ENCODE peak calls at places on chromosome 21, in four cellular contexts. Y is glutamatergic neuron, E is GM23338, F is endothelial cell. N is an unnamed sample.

GRCh38 chr21:28684351-28684750 is 308.3 kb downstream of the LTN1 start:
- DNase-seq in F (no peak), E (no peak), Y (no peak), N (no peak)

GRCh38 chr21:36690637-36691538 is 8.0 kb upstream of the SIM2 start:
- DNase-seq in F (no peak), E (no peak), Y (no peak), N (no peak)

GRCh38 chr21:36179145-36179544 is 22.5 kb downstream of the DOP1B start:
- DNase-seq in F (no peak), Y (no peak), E (no peak), N (no peak)

GRCh38 chr21:31161157-31161556 is 122.9 kb upstream of the KRTAP19-8 start:
- DNase-seq in F (no peak), Y (no peak), E (peak; percentile 52), N (peak; percentile 16)

GRCh38 chr21:39630827-39631226 is 18.1 kb downstream of the B3GALT5 start:
- DNase-seq in F (no peak), E (no peak), Y (no peak), N (no peak)

GRCh38 chr21:36517366-36518075 is 37.6 kb upstream of the CLDN14 start:
- DNase-seq in Y (no peak), F (no peak), E (no peak), N (no peak)

GRCh38 chr21:39082656-39083376 is 100.4 kb downstream of the PSMG1 start:
- DNase-seq in E (peak; percentile 55), F (no peak), Y (no peak), N (no peak)

GRCh38 chr21:42291003-42291750 is 24.0 kb downstream of the TFF3 start:
- DNase-seq in F (no peak), E (no peak), Y (no peak), N (no peak)

GRCh38 chr21:31103163-31103562 is 64.9 kb upstream of the KRTAP19-8 start:
- DNase-seq in F (no peak), Y (no peak), E (no peak), N (no peak)

GRCh38 chr21:29307718-29308455 is 9.2 kb downstream of the BACH1 start:
- DNase-seq in F (no peak), Y (no peak), E (no peak), N (no peak)

GRCh38 chr21:42388740-42389448 is 7.0 kb downstream of the TMPRSS3 start:
- DNase-seq in Y (peak; percentile 13), F (no peak), E (peak; percentile 32), N (no peak)

GRCh38 chr21:17539743-17540341 is 27.0 kb downstream of the CXADR start:
- DNase-seq in F (no peak), E (peak; percentile 24), Y (no peak), N (no peak)

GRCh38 chr21:35922618-35923017 is 137.7 kb downstream of the SETD4 start:
- DNase-seq in Y (no peak), F (no peak), E (no peak), N (no peak)

GRCh38 chr21:41932576-41933258 is 21.1 kb downstream of the C2CD2 start:
- DNase-seq in E (no peak), F (no peak), Y (no peak), N (no peak)

GRCh38 chr21:36218691-36219090 is 62.1 kb downstream of the DOP1B start:
- DNase-seq in Y (no peak), E (no peak), F (no peak), N (no peak)

GRCh38 chr21:17930102-17930501 is 110.9 kb upstream of the C21orf91 start:
- DNase-seq in F (no peak), Y (no peak), E (no peak), N (no peak)

DNA sequence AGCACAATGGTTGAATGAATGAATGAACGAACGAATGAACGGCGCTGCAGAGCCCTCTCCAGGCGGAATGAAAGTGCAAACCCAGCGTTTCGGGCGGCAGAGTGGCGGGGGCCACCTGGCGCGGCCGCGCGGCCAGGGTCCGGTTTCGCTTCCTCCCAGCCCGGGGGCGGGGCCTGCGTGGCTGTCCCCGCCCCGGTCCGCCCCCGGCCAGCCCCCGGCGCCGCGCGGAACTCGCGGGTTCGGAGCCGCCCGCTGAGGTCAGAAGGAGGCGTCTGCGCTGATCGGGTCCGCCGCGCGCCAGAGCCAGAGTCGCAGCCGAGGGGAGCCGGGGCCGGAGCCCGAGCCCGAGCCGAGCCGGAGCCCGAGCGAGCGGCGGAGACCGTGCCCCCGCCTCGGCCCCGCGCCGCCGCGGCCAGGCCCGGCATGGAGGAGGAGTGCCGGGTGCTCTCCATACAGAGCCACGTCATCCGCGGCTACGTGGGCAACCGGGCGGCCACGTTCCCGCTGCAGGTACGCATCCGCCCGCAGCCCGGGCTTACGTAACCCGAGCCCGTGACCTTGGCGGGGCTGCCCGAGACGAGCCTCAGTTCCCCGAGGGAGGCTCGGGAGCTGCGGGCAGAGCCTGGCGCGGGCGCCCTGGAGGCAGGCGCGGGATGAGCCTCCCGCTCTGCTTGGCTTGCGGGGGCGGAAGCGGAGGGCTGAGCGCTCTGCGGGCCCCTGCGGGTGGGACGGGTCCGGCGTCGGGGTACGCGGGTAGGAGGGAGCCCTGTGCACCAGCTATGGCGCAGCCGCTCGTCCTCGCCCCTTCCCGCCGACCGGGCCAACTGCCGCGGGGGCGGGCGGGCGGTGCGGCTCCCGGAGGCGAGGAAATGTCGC is at the start of gene PDXK:
- DNase-seq in F (peak; percentile 85), E (peak; percentile 88), Y (peak; percentile 84), N (peak; percentile 73)
- TF ChIP-seq CTCF in F (no peak), E (no peak), Y (no peak), N (no peak)

DNA sequence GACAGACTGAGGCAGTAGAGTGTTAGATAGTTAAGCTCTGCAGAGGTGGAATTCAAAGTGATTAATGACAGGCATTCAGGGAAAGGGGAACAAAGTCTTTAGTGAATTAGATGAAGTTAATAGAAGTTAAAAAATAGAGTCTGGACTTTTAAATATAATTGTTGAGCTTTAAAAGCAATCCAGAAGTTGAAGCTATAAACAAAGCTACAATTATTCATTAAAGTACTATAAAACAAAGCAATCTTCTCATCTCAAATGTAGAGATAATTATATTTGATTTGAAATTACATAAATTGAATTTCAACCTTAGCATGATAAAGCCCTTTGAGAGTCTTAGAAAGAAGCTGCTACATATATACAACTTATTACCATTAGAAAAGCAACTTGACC is 710.6 kb downstream of the MRPL39 start:
- DNase-seq in F (no peak), E (peak; percentile 1), Y (no peak), N (no peak)
- TF ChIP-seq CTCF in F (no peak), E (no peak), Y (no peak), N (no peak)

GRCh38 chr21:37916795-37917142 is 512 bp upstream of the KCNJ6 start:
- DNase-seq in Y (peak; percentile 90), F (peak; percentile 90), E (peak; percentile 87), N (peak; percentile 61)
- TF ChIP-seq CTCF in Y (no peak), F (peak; percentile 48), E (peak; percentile 50), N (peak; percentile 10)

DNA sequence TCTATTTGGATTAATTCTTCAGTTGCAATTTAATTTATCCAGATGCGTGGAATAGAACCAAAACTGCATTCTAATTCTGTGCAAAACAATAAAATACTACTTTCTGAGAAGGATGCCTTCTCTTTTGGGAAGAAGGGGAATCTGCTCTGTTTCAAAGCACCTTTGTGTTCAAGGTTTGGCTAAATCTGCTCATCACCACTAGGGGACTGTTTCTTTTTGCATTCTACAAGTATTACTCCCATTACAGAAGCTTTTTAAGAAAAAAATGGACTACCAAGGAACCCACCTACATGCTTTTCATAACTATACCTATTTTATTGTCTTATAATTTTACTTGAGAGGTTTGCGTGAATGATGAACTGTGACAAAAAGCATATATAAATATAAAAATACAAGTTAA is 18.2 kb downstream of the MRPS6 start:
- DNase-seq in Y (no peak), F (no peak), E (peak; percentile 60), N (no peak)
- TF ChIP-seq CTCF in Y (peak; percentile 72), F (peak; percentile 50), E (peak; percentile 71), N (peak; percentile 55)

DNA sequence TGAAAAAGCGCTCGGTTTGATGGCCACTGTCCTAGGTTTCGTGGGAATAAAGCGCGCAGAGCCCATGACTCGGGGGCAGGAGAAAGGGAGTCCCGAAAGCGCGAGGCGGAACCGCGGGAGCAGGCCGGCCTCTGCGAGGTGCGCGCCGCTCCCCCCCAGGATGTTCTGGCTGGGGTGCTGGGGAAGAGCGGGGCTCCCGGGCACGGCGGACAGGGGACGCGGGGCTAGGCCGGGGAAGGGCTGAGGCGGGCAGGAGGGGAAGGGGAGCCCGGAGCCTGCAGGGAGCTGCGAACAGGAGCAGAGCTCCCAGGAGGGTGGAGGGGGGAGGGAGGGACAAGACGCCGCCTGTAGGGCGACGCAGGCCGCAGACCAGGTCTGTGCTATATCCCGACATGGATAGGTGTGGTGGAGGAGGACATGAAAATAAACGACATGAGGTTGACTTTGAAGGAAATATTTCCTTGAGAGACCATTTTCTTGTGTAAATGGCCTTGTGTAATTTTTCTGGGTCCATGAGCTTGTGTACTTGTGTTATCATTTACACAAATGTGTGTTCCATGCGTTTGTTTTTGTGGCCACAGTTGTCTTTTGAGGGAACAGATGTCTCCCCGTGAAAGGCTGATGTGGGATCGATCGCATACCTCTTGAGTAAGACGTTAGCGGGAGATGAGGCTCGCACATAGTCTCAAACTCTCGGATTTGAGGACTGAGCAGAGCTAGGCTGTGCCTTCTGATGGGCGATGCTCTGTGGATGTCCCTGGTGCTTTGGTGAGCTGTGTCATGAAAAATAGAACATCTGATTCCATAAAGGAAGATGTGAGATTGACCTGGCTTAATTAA is 1.3 kb downstream of the PCNT start:
- DNase-seq in Y (peak; percentile 82), E (peak; percentile 81), F (peak; percentile 61), N (peak; percentile 45)
- TF ChIP-seq CTCF in Y (no peak), E (peak; percentile 15), F (no peak), N (peak; percentile 51)

GRCh38 chr21:45542242-45542666 is at the start of gene SLC19A1:
- DNase-seq in Y (peak; percentile 76), E (peak; percentile 66), F (peak; percentile 78), N (peak; percentile 59)
- TF ChIP-seq CTCF in Y (peak; percentile 15), E (no peak), F (no peak), N (peak; percentile 51)

N was measured in neural crest cell.